ENCODE peak calls at places on chromosomes 12 and 14, in five cellular contexts. One of them, this sample, is unnamed.

GRCh38 chr12:125878483-125878882 is 813.2 kb downstream of the AACS start:
- DNase-seq in MM.1S: no peak
- DNase-seq in astrocyte: no peak
- DNase-seq in neural progenitor cell: no peak
- DNase-seq in GM23248: no peak
- DNase-seq in this sample: no peak

GRCh38 chr14:31749275-31749674 is 188.1 kb downstream of the NUBPL start:
- DNase-seq in MM.1S: no peak
- DNase-seq in astrocyte: no peak
- DNase-seq in neural progenitor cell: no peak
- DNase-seq in GM23248: no peak
- DNase-seq in this sample: no peak

GRCh38 chr12:51048601-51049369 is 658 bp downstream of the LETMD1 start:
- DNase-seq in MM.1S: peak; percentile 71
- DNase-seq in astrocyte: no peak
- DNase-seq in neural progenitor cell: peak; percentile 17
- DNase-seq in GM23248: peak; percentile 38
- DNase-seq in this sample: peak; percentile 12

GRCh38 chr12:49644620-49644994 is 21.2 kb downstream of the PRPF40B start:
- DNase-seq in MM.1S: peak; percentile 64
- DNase-seq in astrocyte: no peak
- DNase-seq in neural progenitor cell: peak; percentile 85
- DNase-seq in GM23248: peak; percentile 85
- DNase-seq in this sample: peak; percentile 51

GRCh38 chr14:21104448-21105060 is 3.7 kb downstream of the TMEM253 start:
- DNase-seq in MM.1S: peak; percentile 65
- DNase-seq in astrocyte: peak; percentile 63
- DNase-seq in neural progenitor cell: peak; percentile 85
- DNase-seq in GM23248: peak; percentile 94
- DNase-seq in this sample: peak; percentile 74

GRCh38 chr12:31752450-31752849 is 23.6 kb upstream of the AMN1 start:
- DNase-seq in MM.1S: peak; percentile 82
- DNase-seq in astrocyte: no peak
- DNase-seq in neural progenitor cell: no peak
- DNase-seq in GM23248: no peak
- DNase-seq in this sample: no peak

GRCh38 chr14:22218729-22219128 is 370.3 kb downstream of the DAD1 start:
- DNase-seq in MM.1S: no peak
- DNase-seq in astrocyte: no peak
- DNase-seq in neural progenitor cell: no peak
- DNase-seq in GM23248: no peak
- DNase-seq in this sample: no peak

GRCh38 chr12:61757831-61758505 is 502.2 kb upstream of the USP15 start:
- DNase-seq in MM.1S: no peak
- DNase-seq in astrocyte: no peak
- DNase-seq in neural progenitor cell: no peak
- DNase-seq in GM23248: peak; percentile 68
- DNase-seq in this sample: peak; percentile 11

GRCh38 chr12:124387510-124387855 is 92.6 kb downstream of the RFLNA start:
- DNase-seq in MM.1S: no peak
- DNase-seq in astrocyte: no peak
- DNase-seq in neural progenitor cell: no peak
- DNase-seq in GM23248: peak; percentile 46
- DNase-seq in this sample: no peak

GRCh38 chr12:117101953-117102833 is 3.0 kb upstream of the TESC start:
- DNase-seq in MM.1S: no peak
- DNase-seq in astrocyte: no peak
- DNase-seq in neural progenitor cell: peak; percentile 73
- DNase-seq in GM23248: no peak
- DNase-seq in this sample: no peak

GRCh38 chr14:68295316-68295816 is 475.8 kb downstream of the RAD51B start:
- DNase-seq in MM.1S: no peak
- DNase-seq in astrocyte: no peak
- DNase-seq in neural progenitor cell: peak; percentile 39
- DNase-seq in GM23248: no peak
- DNase-seq in this sample: no peak

GRCh38 chr12:45878630-45879255 is 111.6 kb downstream of the SCAF11 start:
- DNase-seq in MM.1S: peak; percentile 63
- DNase-seq in astrocyte: no peak
- DNase-seq in neural progenitor cell: no peak
- DNase-seq in GM23248: peak; percentile 1
- DNase-seq in this sample: no peak

GRCh38 chr14:92603309-92604257 is 90.0 kb downstream of the RIN3 start:
- DNase-seq in MM.1S: no peak
- DNase-seq in astrocyte: peak; percentile 92
- DNase-seq in neural progenitor cell: peak; percentile 52
- DNase-seq in GM23248: peak; percentile 49
- DNase-seq in this sample: peak; percentile 51

GRCh38 chr12:967641-968040 is 18.1 kb upstream of the RAD52 start:
- DNase-seq in MM.1S: no peak
- DNase-seq in astrocyte: no peak
- DNase-seq in neural progenitor cell: no peak
- DNase-seq in GM23248: no peak
- DNase-seq in this sample: no peak

GRCh38 chr12:78888583-78888982 is 24.0 kb downstream of the SYT1 start:
- DNase-seq in MM.1S: peak; percentile 90
- DNase-seq in astrocyte: peak; percentile 30
- DNase-seq in neural progenitor cell: no peak
- DNase-seq in GM23248: no peak
- DNase-seq in this sample: no peak

GRCh38 chr12:56257491-56258067 is 605 bp downstream of the ANKRD52 start:
- DNase-seq in MM.1S: no peak
- DNase-seq in astrocyte: peak; percentile 18
- DNase-seq in neural progenitor cell: peak; percentile 78
- DNase-seq in GM23248: peak; percentile 59
- DNase-seq in this sample: peak; percentile 38

GRCh38 chr14:61542848-61543790 is 152.2 kb upstream of the HIF1A start:
- DNase-seq in MM.1S: no peak
- DNase-seq in astrocyte: no peak
- DNase-seq in neural progenitor cell: no peak
- DNase-seq in GM23248: peak; percentile 54
- DNase-seq in this sample: no peak

GRCh38 chr12:115042341-115042740 is 358.4 kb upstream of the TBX3 start:
- DNase-seq in MM.1S: no peak
- DNase-seq in astrocyte: no peak
- DNase-seq in neural progenitor cell: no peak
- DNase-seq in GM23248: no peak
- DNase-seq in this sample: no peak

GRCh38 chr12:86663173-86663572 is 407.0 kb upstream of the MGAT4C start:
- DNase-seq in MM.1S: no peak
- DNase-seq in astrocyte: no peak
- DNase-seq in neural progenitor cell: no peak
- DNase-seq in GM23248: no peak
- DNase-seq in this sample: no peak

GRCh38 chr12:86666311-86666710 is 410.1 kb upstream of the MGAT4C start:
- DNase-seq in MM.1S: no peak
- DNase-seq in astrocyte: no peak
- DNase-seq in neural progenitor cell: no peak
- DNase-seq in GM23248: peak; percentile 15
- DNase-seq in this sample: no peak

GRCh38 chr12:86662464-86662863 is 406.3 kb upstream of the MGAT4C start:
- DNase-seq in MM.1S: no peak
- DNase-seq in astrocyte: no peak
- DNase-seq in neural progenitor cell: no peak
- DNase-seq in GM23248: no peak
- DNase-seq in this sample: no peak

GRCh38 chr12:86660488-86661171 is 404.4 kb upstream of the MGAT4C start:
- DNase-seq in MM.1S: no peak
- DNase-seq in astrocyte: peak; percentile 63
- DNase-seq in neural progenitor cell: no peak
- DNase-seq in GM23248: peak; percentile 3
- DNase-seq in this sample: peak; percentile 83

GRCh38 chr12:86663691-86664090 is 407.5 kb upstream of the MGAT4C start:
- DNase-seq in MM.1S: no peak
- DNase-seq in astrocyte: peak; percentile 11
- DNase-seq in neural progenitor cell: no peak
- DNase-seq in GM23248: no peak
- DNase-seq in this sample: no peak
- H3K4me1 ChIP-seq in MM.1S: no peaks in the 10 kb centered on the region
- H3K4me1 ChIP-seq in astrocyte: no peaks in the 10 kb centered on the region
- H3K4me1 ChIP-seq in neural progenitor cell: no peaks in the 10 kb centered on the region
- H3K4me1 ChIP-seq in GM23248: no peaks in the 10 kb centered on the region
- H3K4me1 ChIP-seq in this sample: peaks cover 11% of the 10 kb centered on the region

DNA sequence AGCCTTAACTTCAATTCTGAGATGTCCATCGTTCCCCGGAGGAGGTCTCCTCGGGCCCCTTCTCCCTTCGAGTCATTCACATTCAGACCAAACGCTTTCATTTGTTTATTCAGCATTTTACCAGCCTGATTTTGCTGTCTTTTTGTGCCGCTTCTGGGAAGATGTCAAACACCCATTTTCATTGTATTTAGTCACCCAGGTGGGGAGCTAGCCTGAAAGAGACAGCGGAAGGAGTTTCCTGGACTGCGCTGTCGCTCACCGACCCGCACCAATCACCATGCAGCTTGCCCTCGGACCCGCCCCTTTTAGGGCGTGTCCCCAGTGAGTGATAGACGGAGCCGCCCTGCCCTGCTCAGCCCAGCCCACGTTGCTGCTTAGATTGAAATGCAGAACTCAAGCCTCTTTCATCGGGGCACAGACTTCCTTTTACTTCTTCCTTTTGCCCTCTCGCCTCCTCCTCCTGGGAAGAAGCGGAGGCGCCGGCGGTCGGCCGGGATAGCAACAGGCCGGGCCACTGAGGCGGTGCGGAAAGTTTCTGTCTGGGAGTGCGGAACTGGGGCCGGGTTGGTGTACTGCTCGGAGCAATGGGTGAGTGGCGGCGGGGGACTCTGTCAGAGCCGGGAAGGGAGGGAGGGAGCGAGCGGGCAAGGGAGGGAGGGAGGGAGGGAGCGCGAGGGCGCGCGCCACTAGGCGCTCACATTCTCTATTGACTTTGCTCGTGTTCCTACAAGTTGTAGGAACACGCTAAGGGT is at the start of gene PAX9:
- DNase-seq in MM.1S: peak; percentile 82
- DNase-seq in astrocyte: peak; percentile 44
- DNase-seq in neural progenitor cell: peak; percentile 97
- DNase-seq in GM23248: peak; percentile 90
- DNase-seq in this sample: peak; percentile 87
- TF ChIP-seq EZH2 in MM.1S: no peak
- TF ChIP-seq EZH2 in astrocyte: peak; percentile 46
- TF ChIP-seq EZH2 in neural progenitor cell: peak; percentile 1
- TF ChIP-seq EZH2 in GM23248: peak; percentile 16
- TF ChIP-seq EZH2 in this sample: no peak

GRCh38 chr14:72525087-72525909 is 368.6 kb downstream of the DPF3 start:
- DNase-seq in MM.1S: no peak
- DNase-seq in astrocyte: no peak
- DNase-seq in neural progenitor cell: no peak
- DNase-seq in GM23248: peak; percentile 61
- DNase-seq in this sample: no peak
- H3K9ac ChIP-seq in MM.1S: no peak overlapping the region
- H3K9ac ChIP-seq in astrocyte: no peak overlapping the region
- H3K9ac ChIP-seq in neural progenitor cell: no peak overlapping the region
- H3K9ac ChIP-seq in GM23248: no peak overlapping the region
- H3K9ac ChIP-seq in this sample: no peak overlapping the region

GRCh38 chr14:30225171-30225570 is 297.5 kb upstream of the PRKD1 start:
- DNase-seq in MM.1S: no peak
- DNase-seq in astrocyte: no peak
- DNase-seq in neural progenitor cell: no peak
- DNase-seq in GM23248: no peak
- DNase-seq in this sample: no peak
- H3K4me1 ChIP-seq in MM.1S: no peaks in the 10 kb centered on the region
- H3K4me1 ChIP-seq in astrocyte: peaks cover 21% of the 10 kb centered on the region
- H3K4me1 ChIP-seq in neural progenitor cell: no peaks in the 10 kb centered on the region
- H3K4me1 ChIP-seq in GM23248: peaks cover 39% of the 10 kb centered on the region
- H3K4me1 ChIP-seq in this sample: peaks cover 24% of the 10 kb centered on the region

DNA sequence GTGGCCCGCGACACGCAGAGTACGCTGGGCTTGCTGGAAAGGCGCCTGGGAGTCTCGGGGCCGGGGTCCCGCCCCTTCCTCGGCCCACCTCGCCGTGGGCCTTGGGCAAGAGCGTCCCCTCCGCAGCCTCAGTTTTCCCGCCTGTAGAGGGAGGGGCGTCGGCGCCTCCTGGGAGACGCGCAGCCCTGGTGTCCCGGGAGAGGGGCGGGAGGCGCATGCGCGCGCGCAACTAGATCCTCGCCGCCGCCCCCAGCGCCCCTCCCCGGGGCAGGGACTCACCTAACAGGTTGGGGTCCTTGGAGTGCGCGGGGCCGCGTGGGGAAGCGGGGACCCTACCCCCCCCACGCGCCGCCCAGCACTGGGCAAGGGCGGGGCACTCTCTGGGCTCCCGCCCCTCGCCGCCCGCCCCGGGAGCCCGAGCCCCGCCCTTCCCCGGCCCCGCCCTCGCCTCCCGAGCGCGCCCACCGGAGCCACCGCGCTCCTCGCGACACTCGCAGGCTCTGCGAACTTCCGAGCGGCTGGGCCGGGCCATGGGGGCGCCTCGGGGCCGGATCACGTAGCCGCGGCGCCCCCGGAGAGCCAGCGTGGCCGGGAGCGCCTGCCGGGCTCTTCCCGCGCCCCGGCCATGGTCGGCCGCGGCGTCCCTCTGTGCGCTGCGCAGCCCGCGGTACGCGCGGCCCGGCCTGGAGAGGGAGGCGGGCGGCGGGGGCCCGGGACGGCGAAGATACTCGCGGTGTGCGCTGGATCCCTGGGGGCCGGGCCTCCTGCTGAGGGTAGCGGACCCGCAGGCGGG is at the start of gene KIF26A:
- DNase-seq in MM.1S: no peak
- DNase-seq in astrocyte: no peak
- DNase-seq in neural progenitor cell: peak; percentile 90
- DNase-seq in GM23248: no peak
- DNase-seq in this sample: no peak
- TF ChIP-seq EZH2 in MM.1S: no peak
- TF ChIP-seq EZH2 in astrocyte: no peak
- TF ChIP-seq EZH2 in neural progenitor cell: no peak
- TF ChIP-seq EZH2 in GM23248: peak; percentile 21
- TF ChIP-seq EZH2 in this sample: no peak

This sample was measured in mammary epithelial cell.